ENCODE peak calls at places on chromosome 19, in six cellular contexts. One of them, this sample, is unnamed.

GRCh38 chr19:29873024-29873800 is 61.4 kb downstream of the CCNE1 start:
- DNase-seq in AG10803: peak
- DNase-seq in mesenchymal stem cell: peak
- DNase-seq in endodermal cell: peak
- DNase-seq in CD4-positive, CD25-positive, alpha-beta regulatory T cell: peak
- DNase-seq in AG04450: no peak
- DNase-seq in this sample: no peak

GRCh38 chr19:3949997-3950859 is 17.4 kb downstream of the NMRK2 start:
- DNase-seq in AG10803: no peak
- DNase-seq in mesenchymal stem cell: no peak
- DNase-seq in endodermal cell: peak
- DNase-seq in CD4-positive, CD25-positive, alpha-beta regulatory T cell: no peak
- DNase-seq in AG04450: no peak
- DNase-seq in this sample: no peak

GRCh38 chr19:47713046-47714021 is at the start of gene EHD2:
- DNase-seq in AG10803: peak
- DNase-seq in mesenchymal stem cell: peak
- DNase-seq in endodermal cell: peak
- DNase-seq in CD4-positive, CD25-positive, alpha-beta regulatory T cell: peak
- DNase-seq in AG04450: peak
- DNase-seq in this sample: no peak

GRCh38 chr19:40560092-40560507 is 16.6 kb upstream of the SHKBP1 start:
- DNase-seq in AG10803: no peak
- DNase-seq in mesenchymal stem cell: no peak
- DNase-seq in endodermal cell: peak
- DNase-seq in CD4-positive, CD25-positive, alpha-beta regulatory T cell: no peak
- DNase-seq in AG04450: no peak
- DNase-seq in this sample: no peak

GRCh38 chr19:3809881-3810707 is 23.9 kb upstream of the MATK start:
- DNase-seq in AG10803: no peak
- DNase-seq in mesenchymal stem cell: no peak
- DNase-seq in endodermal cell: peak
- DNase-seq in CD4-positive, CD25-positive, alpha-beta regulatory T cell: no peak
- DNase-seq in AG04450: no peak
- DNase-seq in this sample: no peak

GRCh38 chr19:49879243-49879960 is 1.9 kb downstream of the TBC1D17 start:
- DNase-seq in AG10803: no peak
- DNase-seq in mesenchymal stem cell: no peak
- DNase-seq in endodermal cell: no peak
- DNase-seq in CD4-positive, CD25-positive, alpha-beta regulatory T cell: no peak
- DNase-seq in AG04450: no peak
- DNase-seq in this sample: no peak

GRCh38 chr19:16070366-16070990 is 5.8 kb upstream of the TPM4 start:
- DNase-seq in AG10803: no peak
- DNase-seq in mesenchymal stem cell: no peak
- DNase-seq in endodermal cell: peak
- DNase-seq in CD4-positive, CD25-positive, alpha-beta regulatory T cell: peak
- DNase-seq in AG04450: no peak
- DNase-seq in this sample: no peak

GRCh38 chr19:2076481-2077082 is 19.5 kb downstream of the MOB3A start:
- DNase-seq in AG10803: no peak
- DNase-seq in mesenchymal stem cell: no peak
- DNase-seq in endodermal cell: no peak
- DNase-seq in CD4-positive, CD25-positive, alpha-beta regulatory T cell: no peak
- DNase-seq in AG04450: no peak
- DNase-seq in this sample: no peak

GRCh38 chr19:5293607-5294089 is 47.0 kb downstream of the PTPRS start:
- DNase-seq in AG10803: peak
- DNase-seq in mesenchymal stem cell: peak
- DNase-seq in endodermal cell: peak
- DNase-seq in CD4-positive, CD25-positive, alpha-beta regulatory T cell: no peak
- DNase-seq in AG04450: no peak
- DNase-seq in this sample: no peak

GRCh38 chr19:13117772-13118423 is at the start of gene NACC1:
- DNase-seq in AG10803: peak
- DNase-seq in mesenchymal stem cell: peak
- DNase-seq in endodermal cell: peak
- DNase-seq in CD4-positive, CD25-positive, alpha-beta regulatory T cell: peak
- DNase-seq in AG04450: no peak
- DNase-seq in this sample: peak

GRCh38 chr19:4415352-4415751 is 12.9 kb downstream of the CHAF1A start:
- DNase-seq in AG10803: no peak
- DNase-seq in mesenchymal stem cell: no peak
- DNase-seq in endodermal cell: peak
- DNase-seq in CD4-positive, CD25-positive, alpha-beta regulatory T cell: no peak
- DNase-seq in AG04450: no peak
- DNase-seq in this sample: no peak

GRCh38 chr19:54190942-54191670 is at the start of gene TSEN34:
- DNase-seq in AG10803: peak
- DNase-seq in mesenchymal stem cell: peak
- DNase-seq in endodermal cell: peak
- DNase-seq in CD4-positive, CD25-positive, alpha-beta regulatory T cell: peak
- DNase-seq in AG04450: no peak
- DNase-seq in this sample: no peak

GRCh38 chr19:30060872-30061556 is 119.0 kb downstream of the URI1 start:
- DNase-seq in AG10803: no peak
- DNase-seq in mesenchymal stem cell: no peak
- DNase-seq in endodermal cell: peak
- DNase-seq in CD4-positive, CD25-positive, alpha-beta regulatory T cell: no peak
- DNase-seq in AG04450: no peak
- DNase-seq in this sample: no peak

GRCh38 chr19:45682117-45682516 is 9.6 kb downstream of the SNRPD2 start:
- DNase-seq in AG10803: no peak
- DNase-seq in mesenchymal stem cell: no peak
- DNase-seq in endodermal cell: no peak
- DNase-seq in CD4-positive, CD25-positive, alpha-beta regulatory T cell: no peak
- DNase-seq in AG04450: no peak
- DNase-seq in this sample: no peak
- H3K4me3 ChIP-seq in AG10803: no peak
- H3K4me3 ChIP-seq in mesenchymal stem cell: no peak
- H3K4me3 ChIP-seq in endodermal cell: no peak
- H3K4me3 ChIP-seq in CD4-positive, CD25-positive, alpha-beta regulatory T cell: peak
- H3K4me3 ChIP-seq in AG04450: no peak
- H3K4me3 ChIP-seq in this sample: no peak

GRCh38 chr19:46015961-46016425 is 6.9 kb downstream of the PGLYRP1 start:
- DNase-seq in AG10803: no peak
- DNase-seq in mesenchymal stem cell: no peak
- DNase-seq in endodermal cell: peak
- DNase-seq in CD4-positive, CD25-positive, alpha-beta regulatory T cell: peak
- DNase-seq in AG04450: no peak
- DNase-seq in this sample: no peak

GRCh38 chr19:46017095-46017429 is 5.8 kb downstream of the PGLYRP1 start:
- DNase-seq in AG10803: no peak
- DNase-seq in mesenchymal stem cell: no peak
- DNase-seq in endodermal cell: no peak
- DNase-seq in CD4-positive, CD25-positive, alpha-beta regulatory T cell: no peak
- DNase-seq in AG04450: no peak
- DNase-seq in this sample: no peak

GRCh38 chr19:46016426-46017094 is 6.3 kb downstream of the PGLYRP1 start:
- DNase-seq in AG10803: peak
- DNase-seq in mesenchymal stem cell: peak
- DNase-seq in endodermal cell: peak
- DNase-seq in CD4-positive, CD25-positive, alpha-beta regulatory T cell: peak
- DNase-seq in AG04450: peak
- DNase-seq in this sample: no peak

GRCh38 chr19:46015080-46015960 is 7.5 kb downstream of the PGLYRP1 start:
- DNase-seq in AG10803: peak
- DNase-seq in mesenchymal stem cell: peak
- DNase-seq in endodermal cell: peak
- DNase-seq in CD4-positive, CD25-positive, alpha-beta regulatory T cell: peak
- DNase-seq in AG04450: no peak
- DNase-seq in this sample: no peak

GRCh38 chr19:46014534-46014933 is 8.3 kb downstream of the PGLYRP1 start:
- DNase-seq in AG10803: no peak
- DNase-seq in mesenchymal stem cell: no peak
- DNase-seq in endodermal cell: no peak
- DNase-seq in CD4-positive, CD25-positive, alpha-beta regulatory T cell: no peak
- DNase-seq in AG04450: no peak
- DNase-seq in this sample: no peak
- H3K4me3 ChIP-seq in AG10803: peak
- H3K4me3 ChIP-seq in mesenchymal stem cell: peak
- H3K4me3 ChIP-seq in endodermal cell: peak
- H3K4me3 ChIP-seq in CD4-positive, CD25-positive, alpha-beta regulatory T cell: no peak
- H3K4me3 ChIP-seq in AG04450: peak
- H3K4me3 ChIP-seq in this sample: peak

DNA sequence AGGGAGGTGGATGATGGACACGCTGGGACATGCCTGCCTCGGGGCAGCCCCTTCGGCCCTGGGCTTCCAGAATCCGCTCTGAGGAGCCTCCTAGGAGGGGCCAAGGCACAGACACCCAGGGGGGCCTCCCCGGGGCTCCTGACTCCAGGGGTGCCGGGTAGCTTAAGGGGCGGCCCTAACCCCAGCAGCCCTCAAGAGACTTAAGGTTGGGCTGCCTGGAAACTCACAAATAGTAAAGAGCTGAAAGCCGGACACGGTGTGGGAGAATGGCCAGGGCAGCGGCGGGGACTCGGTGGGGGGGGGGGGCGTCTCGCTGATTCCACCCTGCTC is 7.7 kb downstream of the ARID3A start:
- DNase-seq in AG10803: no peak
- DNase-seq in mesenchymal stem cell: no peak
- DNase-seq in endodermal cell: no peak
- DNase-seq in CD4-positive, CD25-positive, alpha-beta regulatory T cell: no peak
- DNase-seq in AG04450: no peak
- DNase-seq in this sample: no peak
- H3K4me3 ChIP-seq in AG10803: peak
- H3K4me3 ChIP-seq in mesenchymal stem cell: no peak
- H3K4me3 ChIP-seq in endodermal cell: no peak
- H3K4me3 ChIP-seq in CD4-positive, CD25-positive, alpha-beta regulatory T cell: no peak
- H3K4me3 ChIP-seq in AG04450: no peak
- H3K4me3 ChIP-seq in this sample: no peak

GRCh38 chr19:893775-894090 is 449 bp downstream of the RNU6-9 start:
- DNase-seq in AG10803: no peak
- DNase-seq in mesenchymal stem cell: no peak
- DNase-seq in endodermal cell: peak
- DNase-seq in CD4-positive, CD25-positive, alpha-beta regulatory T cell: no peak
- DNase-seq in AG04450: no peak
- DNase-seq in this sample: no peak
- H3K4me3 ChIP-seq in AG10803: no peak
- H3K4me3 ChIP-seq in mesenchymal stem cell: no peak
- H3K4me3 ChIP-seq in endodermal cell: no peak
- H3K4me3 ChIP-seq in CD4-positive, CD25-positive, alpha-beta regulatory T cell: no peak
- H3K4me3 ChIP-seq in AG04450: no peak
- H3K4me3 ChIP-seq in this sample: no peak